ENCODE peak calls at places on chromosome 7, in eight cellular contexts. D is upper lobe of right lung, X is SK-N-SH, V is tibial nerve, A is body of pancreas, M is tibial artery, I is spleen, W is bronchial epithelial cell. U is an unnamed sample.

GRCh38 chr7:103065666-103066065 is 8.9 kb downstream of the FBXL13 start:
- DNase-seq in D (peak; percentile 70), X (peak; percentile 65), V (no peak), A (no peak), M (no peak), I (peak; percentile 82), W (peak; percentile 19), U (no peak)

GRCh38 chr7:74401137-74401859 is 52.4 kb upstream of the GTF2IRD1 start:
- DNase-seq in D (no peak), X (peak; percentile 91), V (peak; percentile 61), A (peak; percentile 72), M (peak; percentile 75), I (peak; percentile 86), W (peak; percentile 38), U (peak; percentile 79)

GRCh38 chr7:83693281-83693680 is 44.3 kb upstream of the SEMA3E start:
- DNase-seq in D (no peak), X (no peak), V (no peak), A (no peak), M (no peak), I (no peak), W (no peak), U (no peak)

GRCh38 chr7:116403265-116403664 is 96.3 kb upstream of the CAV2 start:
- DNase-seq in D (no peak), X (no peak), V (no peak), A (no peak), M (no peak), I (no peak), W (no peak), U (no peak)

GRCh38 chr7:139118803-139119485 is 9.4 kb upstream of the ZC3HAV1 start:
- DNase-seq in D (no peak), X (no peak), V (no peak), A (no peak), M (no peak), I (peak; percentile 85), W (no peak), U (no peak)

GRCh38 chr7:1289681-1290261 is 57.1 kb downstream of the UNCX start:
- DNase-seq in D (no peak), X (no peak), V (no peak), A (no peak), M (no peak), I (peak; percentile 69), W (no peak), U (no peak)

GRCh38 chr7:138590154-138590553 is 111.0 kb downstream of the SVOPL start:
- DNase-seq in D (no peak), X (no peak), V (no peak), A (no peak), M (no peak), I (no peak), W (no peak), U (no peak)

GRCh38 chr7:29329686-29330085 is 135.1 kb downstream of the CHN2 start:
- DNase-seq in D (no peak), X (no peak), V (no peak), A (no peak), M (no peak), I (no peak), W (no peak), U (no peak)

GRCh38 chr7:77382532-77382931 is 33.6 kb downstream of the GSAP start:
- DNase-seq in D (no peak), X (no peak), V (no peak), A (no peak), M (no peak), I (no peak), W (peak; percentile 56), U (no peak)

GRCh38 chr7:1536105-1536767 is 5.7 kb downstream of the MAFK start:
- DNase-seq in D (no peak), X (no peak), V (no peak), A (no peak), M (peak; percentile 76), I (peak; percentile 70), W (no peak), U (no peak)

GRCh38 chr7:141475678-141476077 is 75.5 kb upstream of the AGK start:
- DNase-seq in D (no peak), X (no peak), V (no peak), A (no peak), M (no peak), I (no peak), W (peak; percentile 35), U (no peak)

GRCh38 chr7:72235351-72235750 is 176.8 kb downstream of the CALN1 start:
- DNase-seq in D (no peak), X (no peak), V (no peak), A (no peak), M (no peak), I (no peak), W (no peak), U (no peak)

GRCh38 chr7:14229047-14229446 is 239.6 kb upstream of the ETV1 start:
- DNase-seq in D (no peak), X (no peak), V (no peak), A (no peak), M (no peak), I (no peak), W (peak; percentile 70), U (no peak)

GRCh38 chr7:5429253-5429856 is 5.7 kb upstream of the TNRC18 start:
- DNase-seq in D (peak; percentile 82), X (no peak), V (no peak), A (peak; percentile 71), M (no peak), I (peak; percentile 81), W (peak; percentile 71), U (peak; percentile 88)

GRCh38 chr7:30888783-30889182 is 22.9 kb upstream of the AQP1 start:
- DNase-seq in D (no peak), X (no peak), V (no peak), A (no peak), M (peak; percentile 86), I (no peak), W (peak; percentile 65), U (no peak)

GRCh38 chr7:79673421-79673820 is 220.0 kb upstream of the MAGI2 start:
- DNase-seq in D (no peak), X (no peak), V (no peak), A (no peak), M (no peak), I (no peak), W (no peak), U (no peak)

GRCh38 chr7:79668292-79668691 is 214.8 kb upstream of the MAGI2 start:
- DNase-seq in D (no peak), X (no peak), V (no peak), A (no peak), M (no peak), I (no peak), W (no peak), U (no peak)

GRCh38 chr7:79673969-79674368 is 220.5 kb upstream of the MAGI2 start:
- DNase-seq in D (no peak), X (no peak), V (no peak), A (no peak), M (no peak), I (no peak), W (no peak), U (no peak)
- TF ChIP-seq CTCF in D (no peak), X (no peak), V (no peak), A (no peak), M (no peak), I (no peak), W (no peak), U (no peak)

DNA sequence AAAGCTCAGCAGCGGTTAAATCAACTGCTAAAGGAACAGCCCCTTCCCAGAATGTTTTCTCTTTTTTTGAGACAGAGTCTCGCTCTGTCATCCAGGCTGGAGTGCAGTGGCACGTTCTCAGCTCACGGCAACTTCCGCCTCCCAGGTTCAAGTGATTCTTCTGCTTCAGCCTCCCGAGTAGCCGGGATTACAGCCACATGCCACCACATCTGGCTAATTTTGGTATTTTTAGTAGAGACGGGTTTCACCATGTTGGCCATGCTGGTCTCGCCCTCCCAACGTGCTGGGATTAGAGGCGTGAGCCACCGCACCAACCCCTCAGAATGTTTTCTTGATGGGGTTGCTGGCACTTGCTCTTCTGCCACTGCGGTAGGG is 59.8 kb upstream of the IL6 start:
- DNase-seq in D (no peak), X (no peak), V (no peak), A (no peak), M (no peak), I (no peak), W (no peak), U (no peak)
- H3K4me3 ChIP-seq in D (no peak overlapping the region), X (no peak overlapping the region), V (no peak overlapping the region), A (no peak overlapping the region), M (no peak overlapping the region), I (no peak overlapping the region), W (no peak overlapping the region), U (no peak overlapping the region)

GRCh38 chr7:12687213-12688171 is at the start of gene ARL4A:
- DNase-seq in D (peak; percentile 99), X (peak; percentile 98), V (peak; percentile 99), A (peak; percentile 99), M (peak; percentile 99), I (peak; percentile 96), W (peak; percentile 95), U (peak; percentile 99)
- TF ChIP-seq CTCF in D (peak; percentile 20), X (peak; percentile 25), V (no peak), A (peak; percentile 20), M (peak; percentile 39), I (no peak), W (peak; percentile 79), U (no peak)

GRCh38 chr7:117808910-117809705 is 64.1 kb downstream of the CTTNBP2 start:
- DNase-seq in D (no peak), X (no peak), V (no peak), A (no peak), M (no peak), I (no peak), W (no peak), U (no peak)

GRCh38 chr7:117809958-117810357 is 63.3 kb downstream of the CTTNBP2 start:
- DNase-seq in D (no peak), X (no peak), V (no peak), A (peak; percentile 33), M (no peak), I (no peak), W (no peak), U (no peak)

GRCh38 chr7:117811696-117812095 is 61.5 kb downstream of the CTTNBP2 start:
- DNase-seq in D (no peak), X (no peak), V (no peak), A (no peak), M (no peak), I (no peak), W (no peak), U (no peak)

GRCh38 chr7:117808273-117808868 is 64.9 kb downstream of the CTTNBP2 start:
- DNase-seq in D (no peak), X (no peak), V (no peak), A (peak; percentile 54), M (peak; percentile 71), I (no peak), W (no peak), U (no peak)

DNA sequence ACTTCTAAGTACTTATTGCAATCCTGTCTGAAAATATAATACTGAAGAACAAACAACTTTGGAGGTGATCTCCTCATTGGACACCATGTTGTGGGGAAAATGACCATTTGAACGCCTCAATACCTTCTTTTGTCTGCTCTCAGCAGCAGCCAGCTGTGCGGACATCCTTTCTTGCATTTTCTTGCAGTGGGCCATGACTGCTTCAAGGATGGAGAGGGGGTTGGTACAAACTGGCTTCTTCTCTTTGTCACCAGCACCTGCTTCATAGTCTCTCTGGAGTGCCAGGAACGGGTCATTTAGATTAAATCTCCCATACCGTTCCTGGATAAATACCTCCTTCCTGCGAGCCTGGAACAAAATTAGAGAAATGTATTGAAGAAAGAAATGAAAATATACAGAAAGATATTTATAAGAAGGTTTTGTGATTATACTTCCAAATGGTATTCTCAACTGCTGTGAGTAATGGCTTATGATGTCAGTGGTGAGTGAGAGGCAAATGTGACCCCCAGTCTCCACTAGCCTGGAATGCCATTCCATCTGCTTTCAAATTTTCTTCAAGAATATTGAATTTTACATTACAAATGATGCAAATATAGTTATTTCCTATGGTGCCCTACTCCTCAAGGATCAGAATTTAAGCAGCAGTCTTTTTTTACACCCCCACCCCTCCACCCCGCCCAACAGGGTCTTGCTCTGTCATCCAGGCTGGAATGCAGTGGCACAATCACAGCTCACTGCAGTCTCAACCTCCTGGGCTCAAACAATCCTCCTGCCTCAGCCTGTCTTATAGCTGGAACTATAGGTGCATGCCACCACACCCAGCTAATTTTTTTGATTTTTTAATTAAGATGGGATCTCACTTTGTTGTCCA is 62.4 kb downstream of the CTTNBP2 start:
- DNase-seq in D (no peak), X (no peak), V (no peak), A (no peak), M (no peak), I (no peak), W (peak; percentile 68), U (no peak)
- H3K4me3 ChIP-seq in D (no peak overlapping the region), X (no peak overlapping the region), V (no peak overlapping the region), A (no peak overlapping the region), M (no peak overlapping the region), I (no peak overlapping the region), W (no peak overlapping the region), U (no peak overlapping the region)